ENCODE peak calls at places on chromosome 10, in seven cellular contexts. M is brain microvascular endothelial cell, Z is GM12865, W is HT-29, Y is body of pancreas, C is NCI-H1417, I is KBM-7. U is an unnamed sample.

GRCh38 chr10:55174419-55174818 is 373.4 kb upstream of the PCDH15 start:
- DNase-seq in I (no peak), C (no peak), M (no peak), Z (no peak), W (peak), Y (no peak), U (no peak)

GRCh38 chr10:49089789-49090595 is 25.3 kb downstream of the VSTM4 start:
- DNase-seq in Z (no peak), M (no peak), W (no peak), I (no peak), C (no peak), Y (no peak), U (no peak)

GRCh38 chr10:90125966-90126600 is 424.7 kb downstream of the KIF20B start:
- DNase-seq in Z (no peak), Y (no peak), C (no peak), M (peak), W (no peak), I (no peak), U (no peak)

GRCh38 chr10:29297678-29298077 is 8.8 kb downstream of the LYZL1 start:
- DNase-seq in M (no peak), I (no peak), Y (no peak), C (no peak), Z (no peak), W (no peak), U (no peak)

GRCh38 chr10:89426230-89426868 is 12.0 kb downstream of the IFIT5 start:
- DNase-seq in C (peak), Z (peak), M (peak), I (peak), Y (no peak), W (peak), U (peak)

GRCh38 chr10:46518028-46518725 is 38.3 kb downstream of the GPRIN2 start:
- DNase-seq in M (no peak), C (no peak), Y (no peak), Z (no peak), W (no peak), I (no peak), U (no peak)

GRCh38 chr10:21363087-21363752 is 162.3 kb downstream of the SKIDA1 start:
- DNase-seq in W (no peak), C (no peak), Z (no peak), Y (no peak), M (no peak), I (no peak), U (no peak)

GRCh38 chr10:71989658-71990454 is 25.7 kb downstream of the CHST3 start:
- DNase-seq in C (no peak), Z (no peak), Y (no peak), W (no peak), I (peak), M (no peak), U (no peak)

GRCh38 chr10:59465089-59465488 is 102.7 kb upstream of the FAM13C start:
- DNase-seq in M (peak), Y (no peak), Z (peak), W (peak), I (no peak), C (no peak), U (peak)

GRCh38 chr10:104339469-104340098 is 1.3 kb upstream of the ITPRIP start:
- DNase-seq in M (peak), I (no peak), Y (peak), C (no peak), Z (no peak), W (peak), U (no peak)

GRCh38 chr10:125003146-125003900 is 61.4 kb downstream of the ZRANB1 start:
- DNase-seq in W (no peak), Z (no peak), Y (peak), I (no peak), M (no peak), C (no peak), U (no peak)

GRCh38 chr10:6678211-6678803 is 98.2 kb upstream of the PRKCQ start:
- DNase-seq in Z (peak), I (peak), M (peak), W (peak), Y (peak), C (no peak), U (peak)

GRCh38 chr10:76881477-76882220 is 756.0 kb downstream of the KCNMA1 start:
- DNase-seq in I (no peak), W (no peak), Y (no peak), M (no peak), Z (peak), C (no peak), U (no peak)

GRCh38 chr10:133159611-133159949 is 439 bp upstream of the KNDC1 start:
- DNase-seq in I (no peak), C (peak), W (no peak), M (no peak), Y (no peak), Z (no peak), U (no peak)

GRCh38 chr10:122051609-122052385 is 62.8 kb downstream of the TACC2 start:
- DNase-seq in Y (peak), I (peak), W (peak), C (no peak), M (peak), Z (no peak), U (peak)

GRCh38 chr10:50991496-50992355 is 82.6 kb upstream of the PRKG1 start:
- DNase-seq in I (no peak), W (no peak), C (peak), Z (no peak), Y (peak), M (peak), U (no peak)

GRCh38 chr10:76149602-76150138 is 718.2 kb downstream of the LRMDA start:
- DNase-seq in Z (no peak), Y (no peak), I (no peak), W (no peak), M (no peak), C (no peak), U (no peak)

GRCh38 chr10:71525102-71525501 is 128.4 kb downstream of the CDH23 start:
- DNase-seq in I (no peak), W (no peak), C (no peak), M (no peak), Z (no peak), Y (no peak), U (no peak)

GRCh38 chr10:116748041-116748440 is 5.7 kb upstream of the HSPA12A start:
- DNase-seq in M (peak), C (no peak), W (no peak), Y (no peak), I (no peak), Z (no peak), U (no peak)

GRCh38 chr10:6416892-6417512 is 163.1 kb downstream of the PRKCQ start:
- DNase-seq in W (peak), I (peak), M (peak), Z (peak), C (peak), Y (no peak), U (peak)

GRCh38 chr10:97676770-97677581 is 10.1 kb downstream of the AVPI1 start:
- DNase-seq in Z (peak), W (peak), M (no peak), I (peak), C (peak), Y (peak), U (peak)

GRCh38 chr10:24331457-24331856 is 122.5 kb downstream of the KIAA1217 start:
- DNase-seq in Y (peak), M (peak), W (peak), Z (no peak), C (no peak), I (no peak), U (no peak)

GRCh38 chr10:38093816-38094157 is 350 bp upstream of the ZNF37A start:
- DNase-seq in C (no peak), M (no peak), I (no peak), W (no peak), Y (no peak), Z (no peak), U (no peak)

GRCh38 chr10:13880760-13881159 is 294.0 kb downstream of the PRPF18 start:
- DNase-seq in M (no peak), Z (no peak), I (no peak), Y (no peak), W (no peak), C (no peak), U (no peak)

GRCh38 chr10:95334793-95335120 is 44.0 kb upstream of the PDLIM1 start:
- DNase-seq in M (no peak), Y (no peak), Z (no peak), I (no peak), C (no peak), W (no peak), U (no peak)

GRCh38 chr10:114504769-114505579 is 100.7 kb upstream of the AFAP1L2 start:
- DNase-seq in Y (no peak), C (no peak), I (no peak), W (peak), Z (no peak), M (peak), U (no peak)

GRCh38 chr10:51879238-51879637 is 179.8 kb upstream of the CSTF2T start:
- DNase-seq in Z (peak), C (no peak), Y (no peak), W (no peak), M (peak), I (no peak), U (no peak)

GRCh38 chr10:78263521-78263988 is 229.9 kb downstream of the RPS24 start:
- DNase-seq in C (no peak), Y (no peak), M (peak), Z (no peak), W (no peak), I (no peak), U (no peak)

GRCh38 chr10:13238271-13239077 is 4.3 kb upstream of the UCMA start:
- DNase-seq in M (no peak), W (no peak), I (no peak), Y (no peak), Z (no peak), C (no peak), U (peak)

GRCh38 chr10:23314835-23315239 is 29.8 kb downstream of the C10orf67 start:
- DNase-seq in Z (peak), W (peak), Y (peak), I (peak), M (peak), C (peak), U (peak)

U was measured in SK-N-DZ.